ENCODE peak calls at places on chromosomes 2 and 18, in six cellular contexts. M is activated naive CD8-positive, alpha-beta T cell treated with anti-CD3 and anti-CD28 coated beads for 36 hours; A is ACHN; O is SW480; Q is stimulated activated CD8-positive, alpha-beta memory T cell treated with anti-CD3 and anti-CD28 coated beads, Interleukin-4, amount 100 ng/mL, for 1 hour; N is epithelial cell of esophagus. V is an unnamed sample.

GRCh38 chr18:8965398-8965797 is 137.1 kb upstream of the NDUFV2 start:
- DNase-seq in M (no peak), A (no peak), O (no peak), Q (no peak), N (no peak), V (no peak)

GRCh38 chr2:235746257-235746934 is 252.6 kb downstream of the AGAP1 start:
- DNase-seq in M (peak), A (peak), O (peak), Q (peak), N (peak), V (no peak)

GRCh38 chr2:102103992-102104871 is 38.3 kb upstream of the IL1R1 start:
- DNase-seq in M (peak), A (no peak), O (no peak), Q (no peak), N (peak), V (peak)

GRCh38 chr2:158518083-158518482 is 61.3 kb downstream of the PKP4 start:
- DNase-seq in M (no peak), A (no peak), O (no peak), Q (no peak), N (peak), V (no peak)

GRCh38 chr2:171248205-171248662 is 87.5 kb upstream of the TLK1 start:
- DNase-seq in M (peak), A (no peak), O (no peak), Q (no peak), N (no peak), V (no peak)

GRCh38 chr2:1912771-1913170 is 168.5 kb upstream of the PXDN start:
- DNase-seq in M (no peak), A (no peak), O (no peak), Q (no peak), N (no peak), V (no peak)

GRCh38 chr2:18889565-18890332 is 300.4 kb upstream of the NT5C1B start:
- DNase-seq in M (no peak), A (no peak), O (no peak), Q (no peak), N (no peak), V (no peak)

GRCh38 chr2:181673178-181673577 is 7.1 kb downstream of the NEUROD1 start:
- DNase-seq in M (no peak), A (no peak), O (peak), Q (no peak), N (no peak), V (no peak)

GRCh38 chr2:120395686-120396518 is 50.0 kb downstream of the INHBB start:
- DNase-seq in M (no peak), A (no peak), O (peak), Q (no peak), N (no peak), V (peak)

GRCh38 chr2:95292623-95293260 is 4.4 kb upstream of the KCNIP3 start:
- DNase-seq in M (no peak), A (no peak), O (peak), Q (no peak), N (peak), V (no peak)